ENCODE peak calls at places on chromosomes 4 and X, in five cellular contexts. One of them, this sample, is unnamed.

GRCh38 chr4:111492501-111492900 is 652.8 kb upstream of the FAM241A start:
- DNase-seq in PC-3: no peak
- DNase-seq in CD4-positive, alpha-beta T cell: no peak
- DNase-seq in astrocyte of the spinal cord: no peak
- DNase-seq in mesothelial cell of epicardium: no peak
- DNase-seq in this sample: no peak

GRCh38 chr4:87977521-87978278 is 2.2 kb downstream of the SPP1 start:
- DNase-seq in PC-3: no peak
- DNase-seq in mesothelial cell of epicardium: no peak
- DNase-seq in CD4-positive, alpha-beta T cell: no peak
- DNase-seq in astrocyte of the spinal cord: no peak
- DNase-seq in this sample: no peak

GRCh38 chr4:124650614-124651013 is 61.9 kb downstream of the ANKRD50 start:
- DNase-seq in PC-3: no peak
- DNase-seq in astrocyte of the spinal cord: no peak
- DNase-seq in mesothelial cell of epicardium: no peak
- DNase-seq in CD4-positive, alpha-beta T cell: no peak
- DNase-seq in this sample: no peak

GRCh38 chr4:82745173-82745842 is 53.3 kb downstream of the SCD5 start:
- DNase-seq in mesothelial cell of epicardium: no peak
- DNase-seq in astrocyte of the spinal cord: peak; percentile 85
- DNase-seq in PC-3: no peak
- DNase-seq in CD4-positive, alpha-beta T cell: no peak
- DNase-seq in this sample: no peak

GRCh38 chrX:47146121-47146935 is 1.3 kb downstream of the RBM10 start:
- DNase-seq in CD4-positive, alpha-beta T cell: no peak
- DNase-seq in PC-3: no peak
- DNase-seq in astrocyte of the spinal cord: no peak
- DNase-seq in mesothelial cell of epicardium: no peak
- DNase-seq in this sample: no peak

GRCh38 chr4:137531951-137532868 is at the start of gene PCDH18:
- DNase-seq in CD4-positive, alpha-beta T cell: no peak
- DNase-seq in mesothelial cell of epicardium: peak; percentile 56
- DNase-seq in astrocyte of the spinal cord: peak; percentile 97
- DNase-seq in PC-3: peak; percentile 75
- DNase-seq in this sample: peak; percentile 20

GRCh38 chr4:66959207-66959606 is 586.1 kb downstream of the CENPC start:
- DNase-seq in mesothelial cell of epicardium: no peak
- DNase-seq in CD4-positive, alpha-beta T cell: no peak
- DNase-seq in astrocyte of the spinal cord: no peak
- DNase-seq in PC-3: peak; percentile 44
- DNase-seq in this sample: no peak

GRCh38 chr4:79651516-79651915 is 243.5 kb upstream of the GK2 start:
- DNase-seq in astrocyte of the spinal cord: no peak
- DNase-seq in mesothelial cell of epicardium: no peak
- DNase-seq in PC-3: no peak
- DNase-seq in CD4-positive, alpha-beta T cell: no peak
- DNase-seq in this sample: no peak

GRCh38 chr4:136650541-136651277 is 881.6 kb downstream of the PCDH18 start:
- DNase-seq in astrocyte of the spinal cord: peak; percentile 70
- DNase-seq in CD4-positive, alpha-beta T cell: no peak
- DNase-seq in PC-3: peak; percentile 55
- DNase-seq in mesothelial cell of epicardium: no peak
- DNase-seq in this sample: no peak

GRCh38 chrX:31287861-31288260 is 216.0 kb upstream of the FTHL17 start:
- DNase-seq in CD4-positive, alpha-beta T cell: no peak
- DNase-seq in PC-3: no peak
- DNase-seq in mesothelial cell of epicardium: no peak
- DNase-seq in astrocyte of the spinal cord: no peak
- DNase-seq in this sample: no peak

DNA sequence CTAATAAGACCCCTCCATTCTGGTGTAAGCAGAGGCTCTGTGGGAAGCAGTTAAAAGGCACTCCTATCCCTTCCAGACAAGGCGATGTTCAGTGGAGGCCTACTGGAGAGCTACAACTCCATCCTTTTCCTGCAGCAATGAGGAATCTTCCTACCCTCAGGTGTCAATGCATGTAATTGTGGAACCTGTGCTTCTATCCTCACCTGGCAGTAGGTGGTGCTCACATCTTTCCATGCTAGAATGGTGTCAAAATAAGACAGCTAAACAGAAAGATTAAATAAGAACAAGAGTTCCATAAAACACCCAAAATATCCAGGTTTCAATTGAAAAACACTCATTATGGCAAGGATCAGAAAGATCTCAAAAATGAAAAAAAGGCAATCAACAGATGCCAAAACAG is 224.6 kb downstream of the IL15 start:
- DNase-seq in astrocyte of the spinal cord: no peak
- DNase-seq in PC-3: peak; percentile 61
- DNase-seq in CD4-positive, alpha-beta T cell: no peak
- DNase-seq in mesothelial cell of epicardium: no peak
- DNase-seq in this sample: no peak
- TF ChIP-seq CTCF in astrocyte of the spinal cord: no peak
- TF ChIP-seq CTCF in PC-3: peak; percentile 81
- TF ChIP-seq CTCF in CD4-positive, alpha-beta T cell: no peak
- TF ChIP-seq CTCF in mesothelial cell of epicardium: no peak
- TF ChIP-seq CTCF in this sample: no peak

GRCh38 chr4:95362906-95363578 is 185.7 kb downstream of the UNC5C start:
- DNase-seq in PC-3: peak; percentile 12
- DNase-seq in mesothelial cell of epicardium: no peak
- DNase-seq in CD4-positive, alpha-beta T cell: no peak
- DNase-seq in astrocyte of the spinal cord: peak; percentile 17
- DNase-seq in this sample: no peak
- TF ChIP-seq CTCF in PC-3: peak; percentile 48
- TF ChIP-seq CTCF in mesothelial cell of epicardium: no peak
- TF ChIP-seq CTCF in CD4-positive, alpha-beta T cell: no peak
- TF ChIP-seq CTCF in astrocyte of the spinal cord: peak; percentile 6
- TF ChIP-seq CTCF in this sample: peak; percentile 38

GRCh38 chrX:16282209-16282608 is 114.9 kb downstream of the MAGEB17 start:
- DNase-seq in PC-3: peak; percentile 4
- DNase-seq in mesothelial cell of epicardium: no peak
- DNase-seq in astrocyte of the spinal cord: no peak
- DNase-seq in CD4-positive, alpha-beta T cell: no peak
- DNase-seq in this sample: no peak
- TF ChIP-seq CTCF in PC-3: no peak
- TF ChIP-seq CTCF in mesothelial cell of epicardium: no peak
- TF ChIP-seq CTCF in astrocyte of the spinal cord: no peak
- TF ChIP-seq CTCF in CD4-positive, alpha-beta T cell: no peak
- TF ChIP-seq CTCF in this sample: no peak

DNA sequence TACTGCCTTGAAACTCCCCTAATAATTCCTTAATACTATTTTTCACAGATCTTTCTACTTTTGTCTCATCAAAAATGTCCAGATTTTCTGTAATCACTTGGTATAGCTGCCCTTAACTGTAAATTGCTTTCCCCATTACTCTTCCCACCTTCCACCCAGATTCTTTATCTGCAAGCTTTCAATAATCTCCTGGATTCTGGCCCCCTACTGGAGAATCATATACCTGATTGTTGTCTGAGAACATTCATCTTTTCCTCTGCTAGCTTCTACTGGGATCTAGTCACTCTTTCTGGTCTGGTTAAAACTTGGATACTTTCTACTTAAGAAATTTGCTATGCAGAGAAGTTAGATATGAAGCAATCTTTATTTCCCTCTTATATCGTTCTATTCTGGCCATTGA is 552.6 kb downstream of the PCDH19 start:
- DNase-seq in astrocyte of the spinal cord: no peak
- DNase-seq in mesothelial cell of epicardium: no peak
- DNase-seq in CD4-positive, alpha-beta T cell: no peak
- DNase-seq in PC-3: no peak
- DNase-seq in this sample: no peak
- TF ChIP-seq CTCF in astrocyte of the spinal cord: peak; percentile 0
- TF ChIP-seq CTCF in mesothelial cell of epicardium: peak; percentile 19
- TF ChIP-seq CTCF in CD4-positive, alpha-beta T cell: no peak
- TF ChIP-seq CTCF in PC-3: peak; percentile 24
- TF ChIP-seq CTCF in this sample: peak; percentile 58

DNA sequence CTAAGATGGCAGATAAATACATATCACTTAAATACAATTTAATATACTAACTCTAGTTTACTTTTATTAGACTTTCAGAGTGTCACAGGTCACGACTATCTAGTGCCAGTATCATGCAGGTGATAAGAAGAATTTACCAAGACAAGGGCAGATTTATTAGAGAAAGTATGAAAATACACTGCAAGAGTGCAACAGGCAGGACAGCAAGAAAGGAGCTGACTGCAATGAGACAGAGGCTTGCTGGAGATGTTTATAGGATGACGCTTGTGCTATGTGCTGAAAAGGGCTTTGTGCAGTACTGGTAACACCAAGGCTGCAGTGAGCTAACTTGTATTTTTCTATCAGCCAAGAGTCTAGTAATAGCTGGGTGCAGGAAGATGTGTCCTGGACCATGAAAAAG is 96.7 kb upstream of the QRFPR start:
- DNase-seq in CD4-positive, alpha-beta T cell: no peak
- DNase-seq in mesothelial cell of epicardium: no peak
- DNase-seq in astrocyte of the spinal cord: no peak
- DNase-seq in PC-3: no peak
- DNase-seq in this sample: no peak
- TF ChIP-seq CTCF in CD4-positive, alpha-beta T cell: no peak
- TF ChIP-seq CTCF in mesothelial cell of epicardium: no peak
- TF ChIP-seq CTCF in astrocyte of the spinal cord: no peak
- TF ChIP-seq CTCF in PC-3: no peak
- TF ChIP-seq CTCF in this sample: no peak

GRCh38 chrX:17160971-17161370 is 214.0 kb upstream of the NHS start:
- DNase-seq in astrocyte of the spinal cord: no peak
- DNase-seq in CD4-positive, alpha-beta T cell: no peak
- DNase-seq in mesothelial cell of epicardium: no peak
- DNase-seq in PC-3: peak; percentile 38
- DNase-seq in this sample: no peak
- TF ChIP-seq CTCF in astrocyte of the spinal cord: peak; percentile 1
- TF ChIP-seq CTCF in CD4-positive, alpha-beta T cell: no peak
- TF ChIP-seq CTCF in mesothelial cell of epicardium: no peak
- TF ChIP-seq CTCF in PC-3: peak; percentile 65
- TF ChIP-seq CTCF in this sample: peak; percentile 23

DNA sequence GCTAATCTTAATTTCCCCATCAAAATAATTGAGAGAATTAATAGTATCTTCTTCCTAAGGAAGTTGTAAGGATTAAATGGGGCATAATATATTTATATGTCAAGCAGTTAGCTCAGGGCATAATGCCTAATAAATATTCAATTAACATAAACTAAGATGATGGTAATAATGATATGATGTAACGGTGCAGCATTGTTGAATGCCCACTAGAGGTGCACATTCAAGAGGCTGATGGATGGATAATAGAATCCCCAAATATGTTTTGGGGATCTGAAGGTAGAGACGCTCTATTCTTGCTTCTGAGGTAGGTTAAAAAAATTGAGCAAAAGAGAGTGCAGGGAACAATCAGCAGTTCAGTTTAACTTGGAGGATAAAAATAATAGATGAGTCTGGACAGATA is 37.1 kb downstream of the ATOH1 start:
- DNase-seq in mesothelial cell of epicardium: no peak
- DNase-seq in astrocyte of the spinal cord: no peak
- DNase-seq in PC-3: no peak
- DNase-seq in CD4-positive, alpha-beta T cell: no peak
- DNase-seq in this sample: no peak
- TF ChIP-seq CTCF in mesothelial cell of epicardium: peak; percentile 19
- TF ChIP-seq CTCF in astrocyte of the spinal cord: no peak
- TF ChIP-seq CTCF in PC-3: peak; percentile 39
- TF ChIP-seq CTCF in CD4-positive, alpha-beta T cell: no peak
- TF ChIP-seq CTCF in this sample: peak; percentile 33

DNA sequence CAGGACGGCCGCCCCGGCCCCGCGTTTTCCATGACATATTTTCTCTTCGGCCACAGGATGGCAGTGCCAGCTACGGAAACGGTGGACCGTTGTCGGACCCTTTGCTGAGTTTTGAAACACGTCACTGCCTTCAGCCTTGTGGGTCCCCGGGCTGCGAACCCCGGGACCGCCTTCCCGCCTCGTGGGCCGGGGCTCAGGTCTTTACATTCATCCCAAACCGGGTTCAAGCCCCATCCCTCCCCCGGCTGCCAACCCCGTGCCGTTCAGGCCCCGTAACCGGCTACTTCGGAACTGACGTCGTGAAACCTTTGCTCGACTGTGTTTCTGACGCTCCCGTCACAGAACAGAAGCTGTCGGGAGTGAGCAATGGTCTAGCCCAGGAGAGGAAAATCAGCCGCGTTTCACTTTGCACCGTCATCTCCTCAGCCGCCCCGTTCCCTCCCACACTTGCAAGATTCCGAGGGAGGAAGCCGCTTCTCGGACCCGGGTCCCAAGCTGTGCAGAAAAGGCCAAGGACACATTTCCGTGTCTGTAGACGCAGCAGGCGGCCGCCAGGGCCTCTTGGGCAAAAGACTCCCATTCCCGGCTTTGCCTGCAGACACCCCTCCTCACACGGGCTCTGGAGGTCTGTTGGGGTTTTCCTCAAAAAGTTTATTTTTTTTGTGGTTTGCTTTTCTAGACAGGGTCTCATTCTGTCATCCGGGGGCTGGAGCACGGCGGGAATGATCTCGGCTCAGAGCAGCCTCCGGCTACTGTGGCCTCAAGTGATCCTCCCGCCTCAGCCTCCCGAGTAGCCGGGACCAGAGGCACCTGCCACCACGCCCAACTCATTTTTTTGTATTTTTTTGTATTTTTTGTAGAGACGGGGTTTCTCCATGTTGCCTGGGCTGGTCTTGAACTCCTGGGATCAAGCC is 41.4 kb upstream of the PPP2R3B start:
- DNase-seq in mesothelial cell of epicardium: no peak
- DNase-seq in PC-3: peak; percentile 24
- DNase-seq in CD4-positive, alpha-beta T cell: no peak
- DNase-seq in astrocyte of the spinal cord: no peak
- DNase-seq in this sample: peak; percentile 28
- TF ChIP-seq CTCF in mesothelial cell of epicardium: peak; percentile 39
- TF ChIP-seq CTCF in PC-3: peak; percentile 36
- TF ChIP-seq CTCF in CD4-positive, alpha-beta T cell: no peak
- TF ChIP-seq CTCF in astrocyte of the spinal cord: peak; percentile 17
- TF ChIP-seq CTCF in this sample: peak; percentile 66

This sample was measured in progenitor cell of endocrine pancreas.